ENCODE peak calls at places on chromosomes 6 and 20, in eight cellular contexts. G is omental fat pad, J is neural crest cell, D is lung microvascular endothelial cell, X is coronary artery, Y is COR-L47, V is H54, N is AG04450. Q is an unnamed sample.

GRCh38 chr6:21559238-21559637 is 34.3 kb upstream of the SOX4 start:
- DNase-seq in G (no peak), J (no peak), D (no peak), X (no peak), Y (peak), V (no peak), N (no peak), Q (no peak)

GRCh38 chr6:45728674-45729073 is 287.0 kb downstream of the CLIC5 start:
- DNase-seq in G (no peak), J (no peak), D (peak), X (no peak), Y (no peak), V (no peak), N (no peak), Q (no peak)

GRCh38 chr6:111841822-111842221 is 31.4 kb downstream of the FYN start:
- DNase-seq in G (no peak), J (no peak), D (peak), X (no peak), Y (no peak), V (no peak), N (no peak), Q (no peak)

GRCh38 chr6:125962900-125963497 is 6.4 kb downstream of the HINT3 start:
- DNase-seq in G (no peak), J (no peak), D (no peak), X (no peak), Y (no peak), V (no peak), N (no peak), Q (no peak)

GRCh38 chr6:122129313-122130025 is 270.0 kb upstream of the HSF2 start:
- DNase-seq in G (no peak), J (no peak), D (no peak), X (no peak), Y (no peak), V (no peak), N (no peak), Q (no peak)

GRCh38 chr20:4813076-4813838 is 91.5 kb downstream of the PRND start:
- DNase-seq in G (no peak), J (no peak), D (peak), X (no peak), Y (no peak), V (no peak), N (no peak), Q (no peak)

GRCh38 chr6:42979523-42980177 is 669 bp upstream of the PEX6 start:
- DNase-seq in G (no peak), J (peak), D (peak), X (no peak), Y (peak), V (peak), N (no peak), Q (no peak)

GRCh38 chr20:36102809-36103596 is 51.5 kb upstream of the EPB41L1 start:
- DNase-seq in G (no peak), J (no peak), D (no peak), X (no peak), Y (no peak), V (no peak), N (no peak), Q (no peak)

GRCh38 chr20:33671573-33672288 is 2.5 kb downstream of the NECAB3 start:
- DNase-seq in G (no peak), J (no peak), D (no peak), X (no peak), Y (no peak), V (no peak), N (no peak), Q (no peak)

GRCh38 chr6:18242062-18242851 is 22.1 kb downstream of the DEK start:
- DNase-seq in G (no peak), J (no peak), D (peak), X (no peak), Y (no peak), V (no peak), N (peak), Q (peak)

GRCh38 chr20:9287062-9287461 is 218.2 kb downstream of the PLCB4 start:
- DNase-seq in G (no peak), J (no peak), D (no peak), X (no peak), Y (no peak), V (no peak), N (no peak), Q (no peak)

GRCh38 chr6:166097914-166098522 is 69.6 kb downstream of the TBXT start:
- DNase-seq in G (peak), J (peak), D (peak), X (no peak), Y (no peak), V (peak), N (peak), Q (peak)

GRCh38 chr6:147695819-147696218 is 187.3 kb downstream of the SAMD5 start:
- DNase-seq in G (no peak), J (no peak), D (no peak), X (no peak), Y (no peak), V (no peak), N (no peak), Q (no peak)

GRCh38 chr6:119129148-119129967 is 50.9 kb upstream of the FAM184A start:
- DNase-seq in G (no peak), J (peak), D (peak), X (no peak), Y (no peak), V (no peak), N (peak), Q (peak)

GRCh38 chr20:63293456-63293855 is 470 bp downstream of the COL20A1 start:
- DNase-seq in G (no peak), J (no peak), D (no peak), X (no peak), Y (no peak), V (no peak), N (no peak), Q (no peak)

GRCh38 chr6:122894791-122895190 is 101.2 kb upstream of the CLVS2 start:
- DNase-seq in G (no peak), J (no peak), D (no peak), X (no peak), Y (no peak), V (no peak), N (no peak), Q (no peak)

GRCh38 chr20:46978871-46979536 is 84.4 kb downstream of the EYA2 start:
- DNase-seq in G (no peak), J (peak), D (no peak), X (no peak), Y (no peak), V (no peak), N (no peak), Q (no peak)

GRCh38 chr20:59145926-59146800 is 17.5 kb upstream of the ZNF831 start:
- DNase-seq in G (no peak), J (no peak), D (no peak), X (no peak), Y (no peak), V (no peak), N (no peak), Q (no peak)

GRCh38 chr20:50635676-50636600 is 55.4 kb downstream of the RIPOR3 start:
- DNase-seq in G (peak), J (peak), D (peak), X (peak), Y (peak), V (peak), N (no peak), Q (peak)

GRCh38 chr6:89951574-89952360 is 57.5 kb downstream of the GJA10 start:
- DNase-seq in G (no peak), J (no peak), D (peak), X (no peak), Y (peak), V (no peak), N (no peak), Q (no peak)

GRCh38 chr20:33859157-33859695 is 48.1 kb downstream of the CHMP4B start:
- DNase-seq in G (no peak), J (no peak), D (peak), X (no peak), Y (no peak), V (no peak), N (no peak), Q (no peak)

GRCh38 chr20:48329216-48329615 is 498.6 kb downstream of the PREX1 start:
- DNase-seq in G (no peak), J (no peak), D (no peak), X (no peak), Y (no peak), V (no peak), N (no peak), Q (no peak)

GRCh38 chr20:13262701-13263335 is 41.7 kb downstream of the ISM1 start:
- DNase-seq in G (no peak), J (no peak), D (peak), X (no peak), Y (no peak), V (peak), N (no peak), Q (no peak)

GRCh38 chr20:32301719-32302506 is 24.5 kb downstream of the KIF3B start:
- DNase-seq in G (no peak), J (no peak), D (no peak), X (no peak), Y (no peak), V (no peak), N (no peak), Q (no peak)

GRCh38 chr20:57627972-57628650 is 7.9 kb upstream of the ZBP1 start:
- DNase-seq in G (no peak), J (no peak), D (peak), X (peak), Y (no peak), V (no peak), N (no peak), Q (no peak)

GRCh38 chr6:160198577-160199211 is 59.9 kb downstream of the SLC22A2 start:
- DNase-seq in G (no peak), J (no peak), D (no peak), X (no peak), Y (no peak), V (no peak), N (no peak), Q (no peak)

GRCh38 chr6:143965503-143966171 is 42.4 kb downstream of the PLAGL1 start:
- DNase-seq in G (no peak), J (no peak), D (peak), X (no peak), Y (no peak), V (peak), N (no peak), Q (no peak)

GRCh38 chr20:57216669-57217068 is 49.8 kb downstream of the BMP7 start:
- DNase-seq in G (no peak), J (no peak), D (no peak), X (no peak), Y (no peak), V (no peak), N (no peak), Q (no peak)

GRCh38 chr6:128807577-128807976 is 75.4 kb upstream of the LAMA2 start:
- DNase-seq in G (no peak), J (no peak), D (peak), X (no peak), Y (no peak), V (no peak), N (peak), Q (no peak)

Q was measured in NCI-H460.